ENCODE peak calls at places on chromosomes 7 and 10, in ten cellular contexts. R, T, P, C, S, F, Q, U, Y and E are unnamed samples.

GRCh38 chr7:65978891-65979582 is 3.0 kb downstream of the GUSB start:
- DNase-seq in R (no peak), T (no peak), P (no peak), C (no peak), S (no peak), F (no peak), Q (no peak), U (no peak), Y (no peak), E (no peak)

GRCh38 chr10:19767876-19768275 is 48.4 kb upstream of the PLXDC2 start:
- DNase-seq in R (no peak), T (no peak), P (no peak), C (no peak), S (no peak), F (no peak), Q (no peak), U (no peak), Y (no peak), E (no peak)

GRCh38 chr7:108246227-108246837 is 116.2 kb upstream of the LAMB4 start:
- DNase-seq in R (no peak), T (peak; percentile 98), P (peak; percentile 70), C (peak; percentile 98), S (peak; percentile 99), F (peak; percentile 71), Q (peak; percentile 67), U (no peak), Y (peak; percentile 36), E (no peak)

GRCh38 chr7:104552102-104552501 is 223.7 kb downstream of the LHFPL3 start:
- DNase-seq in R (peak; percentile 29), T (peak; percentile 16), P (no peak), C (peak; percentile 3), S (peak; percentile 45), F (no peak), Q (peak; percentile 15), U (peak; percentile 27), Y (peak; percentile 38), E (no peak)

GRCh38 chr7:137091396-137091795 is 222.9 kb downstream of the CHRM2 start:
- DNase-seq in R (no peak), T (no peak), P (no peak), C (peak; percentile 19), S (peak; percentile 24), F (no peak), Q (no peak), U (no peak), Y (no peak), E (no peak)

GRCh38 chr10:92699518-92700272 is 9.9 kb downstream of the HHEX start:
- DNase-seq in R (peak; percentile 52), T (peak; percentile 30), P (no peak), C (no peak), S (peak; percentile 54), F (peak; percentile 41), Q (no peak), U (no peak), Y (no peak), E (peak; percentile 27)

GRCh38 chr10:89659185-89660131 is 14.4 kb upstream of the PANK1 start:
- DNase-seq in R (no peak), T (peak; percentile 92), P (peak; percentile 41), C (peak; percentile 80), S (peak; percentile 77), F (no peak), Q (peak; percentile 36), U (no peak), Y (no peak), E (no peak)

GRCh38 chr7:131159961-131160361 is 167.7 kb upstream of the MKLN1 start:
- DNase-seq in R (no peak), T (peak; percentile 82), P (peak; percentile 41), C (no peak), S (peak; percentile 70), F (no peak), Q (no peak), U (no peak), Y (no peak), E (no peak)

GRCh38 chr7:86644282-86645173 is 819 bp downstream of the GRM3 start:
- DNase-seq in R (peak; percentile 47), T (no peak), P (no peak), C (no peak), S (no peak), F (no peak), Q (no peak), U (no peak), Y (no peak), E (no peak)

GRCh38 chr10:129966370-129966769 is 2.3 kb upstream of the EBF3 start:
- DNase-seq in R (no peak), T (no peak), P (no peak), C (no peak), S (no peak), F (no peak), Q (no peak), U (no peak), Y (no peak), E (no peak)

GRCh38 chr7:45193868-45194267 is 36.3 kb downstream of the RAMP3 start:
- DNase-seq in R (peak; percentile 36), T (no peak), P (no peak), C (no peak), S (no peak), F (no peak), Q (no peak), U (no peak), Y (no peak), E (no peak)

GRCh38 chr7:30280631-30281030 is 3.8 kb upstream of the ZNRF2 start:
- DNase-seq in R (no peak), T (no peak), P (no peak), C (no peak), S (no peak), F (no peak), Q (no peak), U (no peak), Y (no peak), E (no peak)

GRCh38 chr10:111974325-111974724 is 209.2 kb downstream of the GPAM start:
- DNase-seq in R (no peak), T (no peak), P (no peak), C (no peak), S (no peak), F (no peak), Q (no peak), U (no peak), Y (no peak), E (no peak)

DNA sequence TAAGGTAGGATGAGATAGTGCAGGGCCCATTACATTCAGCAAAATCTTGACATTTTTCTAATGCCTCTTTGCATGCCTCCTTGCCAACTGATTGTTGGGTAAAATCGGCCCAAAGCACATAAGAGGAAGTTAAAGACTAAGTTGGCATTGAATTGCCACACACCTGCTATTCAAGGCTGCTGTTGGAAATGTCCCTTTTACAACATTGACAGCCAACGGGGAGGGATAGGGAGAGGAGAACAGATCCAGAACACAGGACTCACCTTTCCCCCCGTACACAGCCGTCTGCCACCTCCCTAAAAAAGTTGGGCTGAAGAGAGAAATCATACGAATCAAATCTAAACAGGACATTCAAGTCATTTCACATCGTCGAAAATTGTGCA is 695 bp downstream of the FAM237B start:
- DNase-seq in R (no peak), T (no peak), P (no peak), C (no peak), S (peak; percentile 11), F (no peak), Q (no peak), U (no peak), Y (no peak), E (no peak)
- H3K4me3 ChIP-seq in R (no peak overlapping the region), T (no peak overlapping the region), P (no peak overlapping the region), C (peak overlapping the region; percentile 38), S (peak overlapping the region; percentile 44), F (peak overlapping the region; percentile 39), Q (no peak overlapping the region), U (no peak overlapping the region), Y (no peak overlapping the region), E (no peak overlapping the region)

DNA sequence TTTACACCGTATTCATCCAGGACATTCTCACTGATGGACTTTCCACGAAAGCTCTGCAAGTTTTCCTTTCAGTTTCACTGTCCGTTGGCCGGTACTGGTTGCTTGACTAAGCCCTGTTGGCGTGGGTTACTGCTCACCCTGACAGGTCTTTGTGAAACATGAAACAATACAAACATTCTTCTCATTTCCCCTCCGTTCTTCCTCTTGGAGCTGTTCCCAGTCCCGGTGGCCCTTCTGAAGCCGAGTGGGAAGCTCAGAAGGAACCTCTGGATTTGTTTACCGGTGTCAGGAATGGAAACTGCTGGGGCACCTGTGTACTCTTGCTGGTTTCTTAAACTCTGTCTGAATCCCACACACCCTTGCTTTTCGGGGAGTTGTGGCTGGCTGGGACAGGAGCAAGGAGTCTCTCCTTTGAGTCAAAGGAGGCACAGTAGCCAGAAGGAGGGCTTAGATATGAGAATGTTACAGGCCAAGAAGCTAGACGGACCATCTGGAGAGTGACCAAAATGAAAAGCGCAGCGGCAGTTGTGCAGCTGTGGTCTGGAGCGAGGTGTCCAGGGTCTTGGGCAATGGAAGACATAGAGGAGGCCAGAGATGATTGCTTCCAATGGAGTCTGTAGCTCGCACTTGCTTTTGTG is 45.7 kb downstream of the LYZL2 start:
- DNase-seq in R (peak; percentile 73), T (peak; percentile 88), P (peak; percentile 29), C (peak; percentile 50), S (peak; percentile 83), F (peak; percentile 74), Q (peak; percentile 3), U (peak; percentile 78), Y (peak; percentile 75), E (no peak)
- H3K4me3 ChIP-seq in R (peak overlapping the region; percentile 58), T (peak overlapping the region; percentile 53), P (peak overlapping the region; percentile 50), C (peak overlapping the region; percentile 25), S (peak overlapping the region; percentile 45), F (peak overlapping the region; percentile 29), Q (peak overlapping the region; percentile 19), U (peak overlapping the region; percentile 34), Y (no peak overlapping the region), E (no peak overlapping the region)

GRCh38 chr10:99521474-99522077 is 11.2 kb upstream of the NKX2-3 start:
- DNase-seq in R (no peak), T (no peak), P (no peak), C (no peak), S (no peak), F (no peak), Q (no peak), U (no peak), Y (no peak), E (no peak)
- H3K4me3 ChIP-seq in R (no peak overlapping the region), T (no peak overlapping the region), P (no peak overlapping the region), C (no peak overlapping the region), S (no peak overlapping the region), F (no peak overlapping the region), Q (no peak overlapping the region), U (no peak overlapping the region), Y (no peak overlapping the region), E (no peak overlapping the region)

GRCh38 chr7:101968720-101969466 is 151.5 kb downstream of the CUX1 start:
- DNase-seq in R (no peak), T (no peak), P (no peak), C (no peak), S (no peak), F (no peak), Q (no peak), U (no peak), Y (no peak), E (no peak)
- H3K4me3 ChIP-seq in R (no peak overlapping the region), T (no peak overlapping the region), P (no peak overlapping the region), C (no peak overlapping the region), S (no peak overlapping the region), F (no peak overlapping the region), Q (no peak overlapping the region), U (no peak overlapping the region), Y (no peak overlapping the region), E (no peak overlapping the region)

DNA sequence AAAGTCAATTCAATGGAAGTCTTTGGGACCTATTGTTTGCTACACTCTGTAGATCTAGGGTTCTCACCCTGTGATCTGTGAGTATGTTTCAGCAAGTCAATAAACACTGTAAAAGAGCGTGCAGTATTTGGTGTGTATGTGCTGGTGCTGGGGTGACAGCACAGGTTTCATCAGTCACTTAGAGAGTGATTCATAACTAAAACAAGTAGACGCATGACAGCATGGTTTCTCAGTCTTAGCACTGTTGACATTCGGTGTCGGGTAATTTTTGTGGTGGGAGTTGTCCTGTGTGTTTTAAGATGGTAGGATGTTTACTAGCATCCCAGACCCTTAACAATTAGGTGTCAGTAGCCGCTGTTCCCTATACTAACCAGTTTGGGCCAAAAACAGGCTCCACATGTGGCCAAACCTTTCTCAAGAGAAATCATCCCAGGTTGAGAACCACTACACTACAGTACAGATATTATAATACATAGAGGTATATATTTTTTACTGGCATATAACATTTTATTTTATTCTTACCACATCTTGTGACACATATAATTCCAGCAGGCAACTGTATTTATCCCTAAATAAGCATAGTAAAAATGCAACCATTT is 411.9 kb downstream of the ARL4A start:
- DNase-seq in R (no peak), T (no peak), P (no peak), C (no peak), S (peak; percentile 63), F (no peak), Q (no peak), U (no peak), Y (no peak), E (no peak)
- H3K4me3 ChIP-seq in R (no peak overlapping the region), T (no peak overlapping the region), P (no peak overlapping the region), C (no peak overlapping the region), S (no peak overlapping the region), F (no peak overlapping the region), Q (no peak overlapping the region), U (no peak overlapping the region), Y (no peak overlapping the region), E (no peak overlapping the region)